ENCODE peak calls at places on chromosomes 12 and 14, in five cellular contexts. P, B, Q, A and C are unnamed samples.

GRCh38 chr12:42039599-42039998 is 105.1 kb downstream of the GXYLT1 start:
- DNase-seq in P (no peak), B (no peak), Q (no peak), A (no peak), C (no peak)

GRCh38 chr14:22520235-22520634 is 68.8 kb downstream of the DAD1 start:
- DNase-seq in P (no peak), B (no peak), Q (no peak), A (no peak), C (no peak)

GRCh38 chr12:67698711-67699603 is 50.4 kb downstream of the DYRK2 start:
- DNase-seq in P (no peak), B (peak; percentile 50), Q (no peak), A (no peak), C (peak; percentile 38)

GRCh38 chr14:73744175-73744867 is 30.1 kb upstream of the PNMA1 start:
- DNase-seq in P (no peak), B (no peak), Q (no peak), A (no peak), C (no peak)

GRCh38 chr12:7981446-7981845 is 45.5 kb upstream of the SLC2A3 start:
- DNase-seq in P (no peak), B (no peak), Q (no peak), A (no peak), C (no peak)

GRCh38 chr14:75196468-75196867 is 20.1 kb upstream of the TMED10 start:
- DNase-seq in P (peak; percentile 27), B (no peak), Q (no peak), A (no peak), C (no peak)

GRCh38 chr12:50246873-50247612 is 36.3 kb downstream of the LIMA1 start:
- DNase-seq in P (no peak), B (peak; percentile 96), Q (no peak), A (peak; percentile 78), C (no peak)

GRCh38 chr14:37253905-37254304 is 56.2 kb downstream of the MIPOL1 start:
- DNase-seq in P (no peak), B (peak; percentile 20), Q (no peak), A (peak; percentile 70), C (no peak)

GRCh38 chr12:123237646-123238329 is 4.6 kb downstream of the MTRFR start:
- DNase-seq in P (peak; percentile 36), B (peak; percentile 58), Q (peak; percentile 49), A (peak; percentile 53), C (peak; percentile 46)

GRCh38 chr12:58323676-58324075 is 382.3 kb downstream of the ATP23 start:
- DNase-seq in P (no peak), B (no peak), Q (no peak), A (no peak), C (no peak)

GRCh38 chr12:29053567-29053966 is 95.5 kb upstream of the FAR2 start:
- DNase-seq in P (no peak), B (no peak), Q (no peak), A (no peak), C (no peak)

GRCh38 chr12:79409562-79409961 is 281.2 kb downstream of the PAWR start:
- DNase-seq in P (no peak), B (peak; percentile 74), Q (no peak), A (peak; percentile 95), C (no peak)

GRCh38 chr14:74858022-74858421 is 17.9 kb downstream of the PROX2 start:
- DNase-seq in P (no peak), B (peak; percentile 64), Q (no peak), A (no peak), C (no peak)

GRCh38 chr12:51421266-51421884 is 3.3 kb upstream of the SLC4A8 start:
- DNase-seq in P (peak; percentile 60), B (peak; percentile 82), Q (peak; percentile 9), A (peak; percentile 53), C (peak; percentile 7)

GRCh38 chr12:111442301-111443045 is 36.8 kb downstream of the SH2B3 start:
- DNase-seq in P (no peak), B (no peak), Q (no peak), A (no peak), C (no peak)

GRCh38 chr12:94802796-94803195 is 152.4 kb upstream of the TMCC3 start:
- DNase-seq in P (no peak), B (no peak), Q (no peak), A (no peak), C (no peak)

GRCh38 chr12:112422531-112422930 is 3.8 kb downstream of the PTPN11 start:
- DNase-seq in P (no peak), B (peak; percentile 38), Q (no peak), A (no peak), C (no peak)

GRCh38 chr14:71693373-71693772 is 238.9 kb upstream of the RGS6 start:
- DNase-seq in P (no peak), B (peak; percentile 81), Q (no peak), A (peak; percentile 74), C (no peak)

GRCh38 chr12:120252071-120252906 is 13.2 kb downstream of the PXN start:
- DNase-seq in P (no peak), B (no peak), Q (peak; percentile 65), A (no peak), C (peak; percentile 69)

GRCh38 chr12:120759591-120760348 is 34.1 kb downstream of the ACADS start:
- DNase-seq in P (peak; percentile 86), B (no peak), Q (no peak), A (no peak), C (no peak)

GRCh38 chr14:71021347-71022014 is 114.2 kb downstream of the PCNX1 start:
- DNase-seq in P (no peak), B (peak; percentile 44), Q (no peak), A (peak; percentile 36), C (no peak)

GRCh38 chr12:11150832-11151231 is 16.4 kb upstream of the TAS2R30 start:
- DNase-seq in P (no peak), B (no peak), Q (no peak), A (no peak), C (no peak)

GRCh38 chr12:25648460-25648859 is 95.4 kb upstream of the LMNTD1 start:
- DNase-seq in P (no peak), B (peak; percentile 40), Q (no peak), A (peak; percentile 29), C (no peak)

GRCh38 chr14:78921856-78922255 is 751.7 kb downstream of the NRXN3 start:
- DNase-seq in P (no peak), B (no peak), Q (no peak), A (peak; percentile 38), C (no peak)

GRCh38 chr14:45364565-45364964 is 111.6 kb upstream of the MIS18BP1 start:
- DNase-seq in P (no peak), B (no peak), Q (no peak), A (no peak), C (no peak)

GRCh38 chr14:104596451-104596918 is 8.1 kb downstream of the TMEM179 start:
- DNase-seq in P (no peak), B (no peak), Q (no peak), A (no peak), C (no peak)

GRCh38 chr12:34349673-34349961 is 327.3 kb downstream of the ALG10 start:
- DNase-seq in P (no peak), B (no peak), Q (no peak), A (no peak), C (no peak)

GRCh38 chr12:131020326-131020725 is 66.6 kb downstream of the ADGRD1 start:
- DNase-seq in P (no peak), B (no peak), Q (no peak), A (no peak), C (no peak)

GRCh38 chr14:41642402-41643195 is 35.9 kb downstream of the LRFN5 start:
- DNase-seq in P (peak; percentile 1), B (no peak), Q (no peak), A (no peak), C (no peak)

GRCh38 chr12:55516391-55516790 is 24.2 kb downstream of the OR6C68 start:
- DNase-seq in P (no peak), B (no peak), Q (no peak), A (no peak), C (no peak)

GRCh38 chr14:105889666-105890473 is 363.5 kb downstream of the TMEM121 start:
- DNase-seq in P (no peak), B (no peak), Q (no peak), A (no peak), C (no peak)

GRCh38 chr14:74459289-74459946 is 33.4 kb upstream of the SYNDIG1L start:
- DNase-seq in P (no peak), B (peak; percentile 90), Q (no peak), A (peak; percentile 4), C (no peak)

GRCh38 chr12:30816742-30817465 is 62.2 kb upstream of the CAPRIN2 start:
- DNase-seq in P (no peak), B (no peak), Q (no peak), A (no peak), C (no peak)

GRCh38 chr12:120110550-120111501 is 5.7 kb downstream of the RAB35 start:
- DNase-seq in P (no peak), B (no peak), Q (peak; percentile 35), A (no peak), C (peak; percentile 54)

GRCh38 chr12:83664650-83665049 is 977.9 kb downstream of the TMTC2 start:
- DNase-seq in P (peak; percentile 56), B (no peak), Q (no peak), A (no peak), C (no peak)

GRCh38 chr14:75928587-75929230 is 53.1 kb downstream of the TGFB3 start:
- DNase-seq in P (no peak), B (no peak), Q (no peak), A (no peak), C (no peak)